ENCODE peak calls at places on chromosomes 16 and 17, in five cellular contexts. X is GM04504; S is stimulated activated naive CD8-positive, alpha-beta T cell treated with anti-CD3 and anti-CD28 coated beads, Interleukin-15, Interleukin-2, amounts not matched to agents 100 U/mL and 50 U/mL, for 24 hours; O is NCI-H774; H is IMR-90. J is an unnamed sample.

GRCh38 chr16:12708266-12708665 is 95.4 kb downstream of the CPPED1 start:
- DNase-seq in X (no peak), S (no peak), O (no peak), H (no peak), J (no peak)

GRCh38 chr16:2154533-2155090 is 970 bp upstream of the TRAF7 start:
- DNase-seq in X (no peak), S (peak; percentile 37), O (no peak), H (no peak), J (no peak)

GRCh38 chr16:53207810-53208752 is 153.3 kb downstream of the CHD9 start:
- DNase-seq in X (peak; percentile 48), S (peak; percentile 14), O (peak; percentile 82), H (peak; percentile 83), J (peak; percentile 89)

GRCh38 chr16:15415411-15416070 is 18.8 kb upstream of the BMERB1 start:
- DNase-seq in X (no peak), S (no peak), O (no peak), H (peak; percentile 38), J (no peak)

GRCh38 chr17:412211-413015 is 59.8 kb upstream of the RPH3AL start:
- DNase-seq in X (peak; percentile 39), S (peak; percentile 64), O (peak; percentile 5), H (peak; percentile 64), J (peak; percentile 82)

GRCh38 chr17:44552361-44552760 is 4.9 kb upstream of the FZD2 start:
- DNase-seq in X (no peak), S (no peak), O (no peak), H (no peak), J (no peak)

GRCh38 chr16:50473375-50473945 is 74.7 kb upstream of the NKD1 start:
- DNase-seq in X (no peak), S (no peak), O (no peak), H (no peak), J (no peak)

GRCh38 chr17:33152793-33153192 is 140.3 kb downstream of the ASIC2 start:
- DNase-seq in X (no peak), S (no peak), O (no peak), H (no peak), J (no peak)

GRCh38 chr16:65312071-65312470 is 190.2 kb upstream of the CDH11 start:
- DNase-seq in X (no peak), S (no peak), O (no peak), H (peak; percentile 68), J (no peak)

GRCh38 chr17:5587431-5588032 is 3.2 kb upstream of the NLRP1 start:
- DNase-seq in X (peak; percentile 44), S (peak; percentile 33), O (peak; percentile 60), H (peak; percentile 76), J (peak; percentile 62)

GRCh38 chr17:13044713-13045112 is 26.9 kb upstream of the ELAC2 start:
- DNase-seq in X (no peak), S (no peak), O (no peak), H (no peak), J (no peak)

GRCh38 chr16:10770907-10771306 is 27.3 kb downstream of the NUBP1 start:
- DNase-seq in X (no peak), S (no peak), O (no peak), H (no peak), J (no peak)

GRCh38 chr17:60155815-60156214 is 6.0 kb downstream of the CA4 start:
- DNase-seq in X (no peak), S (no peak), O (no peak), H (no peak), J (no peak)

GRCh38 chr17:49483588-49484509 is 11.2 kb upstream of the NGFR start:
- DNase-seq in X (no peak), S (no peak), O (no peak), H (no peak), J (no peak)

GRCh38 chr17:78523939-78524655 is 53.1 kb downstream of the DNAH17 start:
- DNase-seq in X (no peak), S (no peak), O (no peak), H (no peak), J (no peak)

GRCh38 chr16:19901164-19901563 is 16.5 kb upstream of the GPRC5B start:
- DNase-seq in X (no peak), S (no peak), O (no peak), H (no peak), J (no peak)

GRCh38 chr17:69709441-69709840 is 294.9 kb downstream of the MAP2K6 start:
- DNase-seq in X (no peak), S (no peak), O (no peak), H (no peak), J (no peak)

GRCh38 chr17:81481011-81481799 is 31.4 kb downstream of the ACTG1 start:
- DNase-seq in X (no peak), S (peak; percentile 66), O (peak; percentile 66), H (peak; percentile 46), J (peak; percentile 28)

GRCh38 chr17:31364012-31364411 is 27.5 kb upstream of the RAB11FIP4 start:
- DNase-seq in X (no peak), S (no peak), O (no peak), H (no peak), J (no peak)

GRCh38 chr17:80877095-80877828 is 114.4 kb upstream of the CHMP6 start:
- DNase-seq in X (no peak), S (peak; percentile 77), O (no peak), H (no peak), J (no peak)

GRCh38 chr17:59825533-59826316 is 67.0 kb downstream of the TUBD1 start:
- DNase-seq in X (no peak), S (peak; percentile 46), O (no peak), H (peak; percentile 90), J (no peak)

GRCh38 chr17:71926746-71927398 is 193.9 kb upstream of the SOX9 start:
- DNase-seq in X (no peak), S (no peak), O (no peak), H (no peak), J (no peak)

GRCh38 chr17:37391146-37391545 is 15.4 kb downstream of the C17orf78 start:
- DNase-seq in X (no peak), S (no peak), O (no peak), H (peak; percentile 67), J (peak; percentile 28)

GRCh38 chr16:47019563-47019962 is 46.1 kb upstream of the DNAJA2 start:
- DNase-seq in X (no peak), S (no peak), O (no peak), H (no peak), J (no peak)

GRCh38 chr17:28180449-28180848 is 138.0 kb downstream of the NLK start:
- DNase-seq in X (peak; percentile 17), S (no peak), O (no peak), H (peak; percentile 69), J (no peak)

GRCh38 chr17:6669479-6670212 is 18.1 kb downstream of the C17orf100 start:
- DNase-seq in X (no peak), S (no peak), O (no peak), H (no peak), J (no peak)

GRCh38 chr16:22419908-22420307 is 45.5 kb upstream of the CDR2 start:
- DNase-seq in X (no peak), S (no peak), O (no peak), H (no peak), J (no peak)

GRCh38 chr17:47188266-47188665 is 829 bp downstream of the CDC27 start:
- DNase-seq in X (peak; percentile 15), S (no peak), O (no peak), H (peak; percentile 73), J (peak; percentile 87)

GRCh38 chr17:42852351-42852750 is 1.4 kb downstream of the AOC3 start:
- DNase-seq in X (no peak), S (no peak), O (no peak), H (no peak), J (no peak)

GRCh38 chr16:24163935-24164334 is 92.2 kb upstream of the CACNG3 start:
- DNase-seq in X (no peak), S (no peak), O (no peak), H (no peak), J (no peak)

GRCh38 chr17:17636456-17636855 is 44.8 kb upstream of the RAI1 start:
- DNase-seq in X (no peak), S (no peak), O (no peak), H (no peak), J (no peak)

GRCh38 chr16:73095885-73096341 is 48.0 kb upstream of the ZFHX3 start:
- DNase-seq in X (no peak), S (no peak), O (no peak), H (no peak), J (no peak)

GRCh38 chr16:23594186-23594585 is 1.9 kb downstream of the NDUFAB1 start:
- DNase-seq in X (no peak), S (no peak), O (no peak), H (no peak), J (no peak)

GRCh38 chr16:57615813-57616212 is 12.6 kb upstream of the ADGRG1 start:
- DNase-seq in X (no peak), S (no peak), O (no peak), H (no peak), J (no peak)

GRCh38 chr17:77088455-77089117 is 52.2 kb upstream of the SEC14L1 start:
- DNase-seq in X (peak; percentile 90), S (peak; percentile 90), O (peak; percentile 98), H (peak; percentile 98), J (peak; percentile 95)